ENCODE peak calls at places on chromosomes 7 and 10, in eight cellular contexts. One of them, this sample, is unnamed.

GRCh38 chr10:123496996-123497660 is 169.0 kb upstream of the GPR26 start:
- DNase-seq in A549: no peak
- DNase-seq in endothelial cell of umbilical vein: no peak
- DNase-seq in GM12878: no peak
- DNase-seq in neuronal stem cell: no peak
- DNase-seq in OCI-LY7: no peak
- DNase-seq in hepatocyte: no peak
- DNase-seq in MM.1S: no peak
- DNase-seq in this sample: no peak

GRCh38 chr7:80772347-80773101 is 134.1 kb downstream of the CD36 start:
- DNase-seq in A549: no peak
- DNase-seq in endothelial cell of umbilical vein: no peak
- DNase-seq in GM12878: no peak
- DNase-seq in neuronal stem cell: no peak
- DNase-seq in OCI-LY7: no peak
- DNase-seq in hepatocyte: no peak
- DNase-seq in MM.1S: peak; percentile 30
- DNase-seq in this sample: no peak

GRCh38 chr7:85851571-85852193 is 664.8 kb upstream of the SEMA3D start:
- DNase-seq in A549: peak; percentile 68
- DNase-seq in endothelial cell of umbilical vein: peak; percentile 42
- DNase-seq in GM12878: no peak
- DNase-seq in neuronal stem cell: peak; percentile 29
- DNase-seq in OCI-LY7: peak; percentile 21
- DNase-seq in hepatocyte: peak; percentile 42
- DNase-seq in MM.1S: peak; percentile 39
- DNase-seq in this sample: peak; percentile 57

GRCh38 chr7:134941185-134941900 is 45.0 kb upstream of the AGBL3 start:
- DNase-seq in A549: peak; percentile 38
- DNase-seq in endothelial cell of umbilical vein: peak; percentile 86
- DNase-seq in GM12878: no peak
- DNase-seq in neuronal stem cell: peak; percentile 12
- DNase-seq in OCI-LY7: no peak
- DNase-seq in hepatocyte: peak; percentile 71
- DNase-seq in MM.1S: no peak
- DNase-seq in this sample: peak; percentile 94

GRCh38 chr10:74322141-74322540 is 171.1 kb downstream of the ADK start:
- DNase-seq in A549: no peak
- DNase-seq in endothelial cell of umbilical vein: no peak
- DNase-seq in GM12878: no peak
- DNase-seq in neuronal stem cell: no peak
- DNase-seq in OCI-LY7: no peak
- DNase-seq in hepatocyte: no peak
- DNase-seq in MM.1S: no peak
- DNase-seq in this sample: no peak

GRCh38 chr7:98733036-98733435 is 116.0 kb downstream of the NPTX2 start:
- DNase-seq in A549: peak; percentile 81
- DNase-seq in endothelial cell of umbilical vein: no peak
- DNase-seq in GM12878: peak; percentile 20
- DNase-seq in neuronal stem cell: no peak
- DNase-seq in OCI-LY7: peak; percentile 71
- DNase-seq in hepatocyte: peak; percentile 23
- DNase-seq in MM.1S: peak; percentile 46
- DNase-seq in this sample: peak; percentile 1

GRCh38 chr7:44050121-44050914 is 5.8 kb downstream of the DBNL start:
- DNase-seq in A549: no peak
- DNase-seq in endothelial cell of umbilical vein: no peak
- DNase-seq in GM12878: no peak
- DNase-seq in neuronal stem cell: no peak
- DNase-seq in OCI-LY7: no peak
- DNase-seq in hepatocyte: no peak
- DNase-seq in MM.1S: no peak
- DNase-seq in this sample: no peak

GRCh38 chr7:76048668-76048988 is 722 bp downstream of the MDH2 start:
- DNase-seq in A549: peak; percentile 29
- DNase-seq in endothelial cell of umbilical vein: no peak
- DNase-seq in GM12878: no peak
- DNase-seq in neuronal stem cell: no peak
- DNase-seq in OCI-LY7: peak; percentile 83
- DNase-seq in hepatocyte: peak; percentile 49
- DNase-seq in MM.1S: peak; percentile 59
- DNase-seq in this sample: no peak

GRCh38 chr7:26013551-26014083 is 138.4 kb upstream of the NFE2L3 start:
- DNase-seq in A549: no peak
- DNase-seq in endothelial cell of umbilical vein: no peak
- DNase-seq in GM12878: no peak
- DNase-seq in neuronal stem cell: no peak
- DNase-seq in OCI-LY7: no peak
- DNase-seq in hepatocyte: peak; percentile 36
- DNase-seq in MM.1S: no peak
- DNase-seq in this sample: no peak

GRCh38 chr7:114864278-114864677 is 57.6 kb upstream of the MDFIC start:
- DNase-seq in A549: no peak
- DNase-seq in endothelial cell of umbilical vein: peak; percentile 7
- DNase-seq in GM12878: no peak
- DNase-seq in neuronal stem cell: no peak
- DNase-seq in OCI-LY7: no peak
- DNase-seq in hepatocyte: no peak
- DNase-seq in MM.1S: no peak
- DNase-seq in this sample: peak; percentile 33

GRCh38 chr7:19107392-19108147 is 9.9 kb downstream of the TWIST1 start:
- DNase-seq in A549: no peak
- DNase-seq in endothelial cell of umbilical vein: peak; percentile 25
- DNase-seq in GM12878: no peak
- DNase-seq in neuronal stem cell: peak; percentile 51
- DNase-seq in OCI-LY7: no peak
- DNase-seq in hepatocyte: peak; percentile 51
- DNase-seq in MM.1S: peak; percentile 14
- DNase-seq in this sample: peak; percentile 70

GRCh38 chr7:26363465-26363864 is 71.8 kb downstream of the SNX10 start:
- DNase-seq in A549: peak; percentile 8
- DNase-seq in endothelial cell of umbilical vein: no peak
- DNase-seq in GM12878: no peak
- DNase-seq in neuronal stem cell: no peak
- DNase-seq in OCI-LY7: no peak
- DNase-seq in hepatocyte: no peak
- DNase-seq in MM.1S: no peak
- DNase-seq in this sample: no peak

GRCh38 chr10:63120554-63120953 is 12.6 kb upstream of the NRBF2 start:
- DNase-seq in A549: no peak
- DNase-seq in endothelial cell of umbilical vein: no peak
- DNase-seq in GM12878: no peak
- DNase-seq in neuronal stem cell: no peak
- DNase-seq in OCI-LY7: no peak
- DNase-seq in hepatocyte: no peak
- DNase-seq in MM.1S: no peak
- DNase-seq in this sample: peak; percentile 97

GRCh38 chr10:96352587-96352986 is 6.2 kb downstream of the OPALIN start:
- DNase-seq in A549: no peak
- DNase-seq in endothelial cell of umbilical vein: no peak
- DNase-seq in GM12878: no peak
- DNase-seq in neuronal stem cell: no peak
- DNase-seq in OCI-LY7: no peak
- DNase-seq in hepatocyte: peak; percentile 64
- DNase-seq in MM.1S: no peak
- DNase-seq in this sample: no peak

GRCh38 chr10:92328999-92329398 is 38.0 kb downstream of the MARCHF5 start:
- DNase-seq in A549: peak; percentile 9
- DNase-seq in endothelial cell of umbilical vein: no peak
- DNase-seq in GM12878: no peak
- DNase-seq in neuronal stem cell: no peak
- DNase-seq in OCI-LY7: no peak
- DNase-seq in hepatocyte: no peak
- DNase-seq in MM.1S: no peak
- DNase-seq in this sample: no peak

GRCh38 chr7:102297487-102298218 is 11.0 kb downstream of the SH2B2 start:
- DNase-seq in A549: no peak
- DNase-seq in endothelial cell of umbilical vein: no peak
- DNase-seq in GM12878: no peak
- DNase-seq in neuronal stem cell: no peak
- DNase-seq in OCI-LY7: no peak
- DNase-seq in hepatocyte: no peak
- DNase-seq in MM.1S: no peak
- DNase-seq in this sample: no peak
- H3K4me2 ChIP-seq in A549: no peak overlapping the region
- H3K4me2 ChIP-seq in endothelial cell of umbilical vein: no peak overlapping the region
- H3K4me2 ChIP-seq in GM12878: no peak overlapping the region
- H3K4me2 ChIP-seq in neuronal stem cell: no peak overlapping the region
- H3K4me2 ChIP-seq in OCI-LY7: no peak overlapping the region
- H3K4me2 ChIP-seq in hepatocyte: no peak overlapping the region
- H3K4me2 ChIP-seq in MM.1S: no peak overlapping the region
- H3K4me2 ChIP-seq in this sample: no peak overlapping the region

GRCh38 chr10:87790185-87790584 is 27.8 kb downstream of the ATAD1 start:
- DNase-seq in A549: no peak
- DNase-seq in endothelial cell of umbilical vein: no peak
- DNase-seq in GM12878: no peak
- DNase-seq in neuronal stem cell: no peak
- DNase-seq in OCI-LY7: no peak
- DNase-seq in hepatocyte: no peak
- DNase-seq in MM.1S: no peak
- DNase-seq in this sample: no peak

GRCh38 chr10:87781545-87781944 is 36.5 kb downstream of the ATAD1 start:
- DNase-seq in A549: no peak
- DNase-seq in endothelial cell of umbilical vein: no peak
- DNase-seq in GM12878: no peak
- DNase-seq in neuronal stem cell: no peak
- DNase-seq in OCI-LY7: no peak
- DNase-seq in hepatocyte: no peak
- DNase-seq in MM.1S: no peak
- DNase-seq in this sample: no peak

GRCh38 chr10:87782721-87783120 is 35.3 kb downstream of the ATAD1 start:
- DNase-seq in A549: no peak
- DNase-seq in endothelial cell of umbilical vein: no peak
- DNase-seq in GM12878: no peak
- DNase-seq in neuronal stem cell: no peak
- DNase-seq in OCI-LY7: no peak
- DNase-seq in hepatocyte: no peak
- DNase-seq in MM.1S: no peak
- DNase-seq in this sample: no peak

GRCh38 chr10:87786421-87786820 is 31.6 kb downstream of the ATAD1 start:
- DNase-seq in A549: no peak
- DNase-seq in endothelial cell of umbilical vein: no peak
- DNase-seq in GM12878: no peak
- DNase-seq in neuronal stem cell: no peak
- DNase-seq in OCI-LY7: no peak
- DNase-seq in hepatocyte: no peak
- DNase-seq in MM.1S: no peak
- DNase-seq in this sample: no peak
- H3K9me3 ChIP-seq in A549: no peaks in the 10 kb centered on the region
- H3K9me3 ChIP-seq in endothelial cell of umbilical vein: no peaks in the 10 kb centered on the region
- H3K9me3 ChIP-seq in GM12878: no peaks in the 10 kb centered on the region
- H3K9me3 ChIP-seq in neuronal stem cell: no peaks in the 10 kb centered on the region
- H3K9me3 ChIP-seq in OCI-LY7: no peaks in the 10 kb centered on the region
- H3K9me3 ChIP-seq in hepatocyte: no peaks in the 10 kb centered on the region
- H3K9me3 ChIP-seq in MM.1S: no peaks in the 10 kb centered on the region
- H3K9me3 ChIP-seq in this sample: no peaks in the 10 kb centered on the region

GRCh38 chr10:110609592-110609991 is 34.5 kb upstream of the RBM20 start:
- DNase-seq in A549: peak; percentile 57
- DNase-seq in endothelial cell of umbilical vein: peak; percentile 6
- DNase-seq in GM12878: no peak
- DNase-seq in neuronal stem cell: no peak
- DNase-seq in OCI-LY7: peak; percentile 23
- DNase-seq in hepatocyte: no peak
- DNase-seq in MM.1S: no peak
- DNase-seq in this sample: no peak
- H3K27ac ChIP-seq in A549: no peak overlapping the region
- H3K27ac ChIP-seq in endothelial cell of umbilical vein: no peak overlapping the region
- H3K27ac ChIP-seq in GM12878: no peak overlapping the region
- H3K27ac ChIP-seq in neuronal stem cell: no peak overlapping the region
- H3K27ac ChIP-seq in OCI-LY7: no peak overlapping the region
- H3K27ac ChIP-seq in hepatocyte: no peak overlapping the region
- H3K27ac ChIP-seq in MM.1S: no peak overlapping the region
- H3K27ac ChIP-seq in this sample: no peak overlapping the region

GRCh38 chr10:28169525-28169924 is 133.3 kb downstream of the MPP7 start:
- DNase-seq in A549: no peak
- DNase-seq in endothelial cell of umbilical vein: no peak
- DNase-seq in GM12878: no peak
- DNase-seq in neuronal stem cell: no peak
- DNase-seq in OCI-LY7: no peak
- DNase-seq in hepatocyte: no peak
- DNase-seq in MM.1S: peak; percentile 45
- DNase-seq in this sample: no peak

DNA sequence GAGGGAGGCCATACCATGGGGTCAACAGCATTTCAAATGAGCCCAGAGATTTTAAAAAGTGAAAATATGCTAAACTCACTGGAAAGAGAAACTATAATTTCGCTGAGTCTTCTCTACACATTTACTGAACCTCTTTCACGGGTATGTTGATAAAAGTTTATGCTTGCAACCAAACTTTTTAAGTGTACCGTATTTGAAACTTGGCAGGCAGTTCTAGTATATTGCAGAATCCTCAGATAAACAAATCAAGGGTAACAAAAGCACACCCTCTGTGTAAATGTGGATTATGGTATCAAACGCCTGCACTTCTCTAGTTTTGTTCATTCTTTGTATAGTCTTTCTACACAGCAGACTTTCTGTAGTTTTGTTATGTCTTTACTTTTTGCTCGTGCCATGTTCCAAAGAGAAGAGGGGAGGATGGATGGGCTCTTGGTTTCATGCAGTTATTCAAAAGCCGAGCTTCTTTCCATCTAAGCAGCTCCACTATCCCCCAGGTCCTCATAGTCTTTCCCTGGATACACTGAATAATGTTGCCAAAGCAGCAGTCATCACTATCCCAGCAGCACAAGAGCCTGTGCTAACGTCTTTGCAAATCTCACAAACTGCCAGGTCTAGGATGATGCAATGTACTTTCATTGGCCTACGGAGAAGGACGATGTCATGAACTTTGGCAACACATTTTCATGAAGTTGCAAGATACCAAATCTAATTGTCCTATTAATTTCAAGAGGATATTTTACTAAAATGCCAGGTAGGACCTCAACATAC is 131.2 kb downstream of the MPP7 start:
- DNase-seq in A549: no peak
- DNase-seq in endothelial cell of umbilical vein: no peak
- DNase-seq in GM12878: no peak
- DNase-seq in neuronal stem cell: no peak
- DNase-seq in OCI-LY7: no peak
- DNase-seq in hepatocyte: no peak
- DNase-seq in MM.1S: no peak
- DNase-seq in this sample: no peak
- H3K4me2 ChIP-seq in A549: no peak overlapping the region
- H3K4me2 ChIP-seq in endothelial cell of umbilical vein: no peak overlapping the region
- H3K4me2 ChIP-seq in GM12878: no peak overlapping the region
- H3K4me2 ChIP-seq in neuronal stem cell: no peak overlapping the region
- H3K4me2 ChIP-seq in OCI-LY7: no peak overlapping the region
- H3K4me2 ChIP-seq in hepatocyte: no peak overlapping the region
- H3K4me2 ChIP-seq in MM.1S: no peak overlapping the region
- H3K4me2 ChIP-seq in this sample: no peak overlapping the region

DNA sequence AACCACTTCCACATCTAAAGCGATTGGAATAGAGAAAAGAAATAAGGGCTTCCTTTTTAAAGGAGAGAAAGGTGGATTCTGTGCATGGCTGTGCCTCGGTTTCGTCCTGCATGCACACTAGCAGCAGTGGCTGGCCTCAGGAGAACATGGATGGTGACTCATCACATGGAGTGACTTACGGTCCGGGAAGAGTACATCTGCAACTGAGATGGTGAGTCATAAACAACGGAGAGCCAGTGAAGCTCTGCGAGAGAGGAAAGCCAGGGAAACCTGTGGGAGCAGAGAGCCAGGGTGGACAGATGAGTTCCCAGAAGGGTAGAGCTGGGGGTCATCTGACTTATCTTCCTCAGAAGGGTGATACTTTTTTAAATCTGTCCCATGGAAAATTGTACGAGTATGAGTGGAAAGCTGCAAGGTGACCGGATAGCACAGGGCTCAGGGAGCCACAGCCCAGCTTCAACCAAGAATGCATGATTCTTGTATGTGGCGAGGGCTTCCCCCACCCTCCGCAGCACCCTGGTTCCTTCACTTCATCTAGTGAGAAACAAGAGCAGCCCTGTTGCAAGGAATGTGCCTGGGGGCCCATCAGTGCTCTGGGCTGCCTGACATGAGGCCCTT is 259.1 kb downstream of the KLF6 start:
- DNase-seq in A549: peak; percentile 86
- DNase-seq in endothelial cell of umbilical vein: peak; percentile 74
- DNase-seq in GM12878: no peak
- DNase-seq in neuronal stem cell: no peak
- DNase-seq in OCI-LY7: no peak
- DNase-seq in hepatocyte: peak; percentile 90
- DNase-seq in MM.1S: no peak
- DNase-seq in this sample: peak; percentile 99
- H3K9me3 ChIP-seq in A549: no peaks in the 10 kb centered on the region
- H3K9me3 ChIP-seq in endothelial cell of umbilical vein: no peaks in the 10 kb centered on the region
- H3K9me3 ChIP-seq in GM12878: no peaks in the 10 kb centered on the region
- H3K9me3 ChIP-seq in neuronal stem cell: no peaks in the 10 kb centered on the region
- H3K9me3 ChIP-seq in OCI-LY7: no peaks in the 10 kb centered on the region
- H3K9me3 ChIP-seq in hepatocyte: no peaks in the 10 kb centered on the region
- H3K9me3 ChIP-seq in MM.1S: no peaks in the 10 kb centered on the region
- H3K9me3 ChIP-seq in this sample: no peaks in the 10 kb centered on the region

This sample was measured in fibroblast of lung.